ENCODE peak calls at places on chromosomes 7 and 10, in seven cellular contexts. S is PC-9, G is SK-N-SH, X is HCT116, T is mammary epithelial cell, N is endothelial cell of umbilical vein, U is neuronal stem cell. P is an unnamed sample.

GRCh38 chr7:18352339-18353255 is 143.0 kb upstream of the HDAC9 start:
- DNase-seq in S (peak), G (peak), X (peak), T (peak), N (peak), U (peak), P (peak)

GRCh38 chr10:947051-947450 is 15.5 kb upstream of the LARP4B start:
- DNase-seq in S (no peak), G (no peak), X (no peak), T (no peak), N (no peak), U (no peak), P (no peak)

GRCh38 chr10:53209941-53210611 is 437.5 kb upstream of the MBL2 start:
- DNase-seq in S (no peak), G (peak), X (no peak), T (peak), N (peak), U (no peak), P (peak)

GRCh38 chr7:122679813-122680212 is 19.1 kb downstream of the RNF133 start:
- DNase-seq in S (no peak), G (no peak), X (no peak), T (no peak), N (no peak), U (no peak), P (no peak)

GRCh38 chr7:49783446-49783845 is 10.0 kb downstream of the VWC2 start:
- DNase-seq in S (no peak), G (no peak), X (no peak), T (no peak), N (no peak), U (no peak), P (no peak)

GRCh38 chr10:44384601-44385422 is at the start of gene CXCL12:
- DNase-seq in S (no peak), G (peak), X (no peak), T (peak), N (peak), U (no peak), P (no peak)

GRCh38 chr7:155879592-155879991 is 67.3 kb upstream of the SHH start:
- DNase-seq in S (no peak), G (no peak), X (no peak), T (no peak), N (no peak), U (no peak), P (no peak)

GRCh38 chr7:1081931-1082401 is 5.9 kb upstream of the GPER1 start:
- DNase-seq in S (peak), G (peak), X (no peak), T (no peak), N (peak), U (no peak), P (no peak)

GRCh38 chr10:127694580-127695193 is 42.3 kb upstream of the FOXI2 start:
- DNase-seq in S (peak), G (peak), X (peak), T (peak), N (peak), U (peak), P (peak)

GRCh38 chr10:98006266-98006665 is 24.2 kb downstream of the CRTAC1 start:
- DNase-seq in S (no peak), G (peak), X (no peak), T (no peak), N (no peak), U (no peak), P (no peak)

GRCh38 chr10:132548869-132549268 is 11.3 kb downstream of the INPP5A start:
- DNase-seq in S (no peak), G (no peak), X (no peak), T (no peak), N (no peak), U (no peak), P (no peak)

GRCh38 chr7:124074007-124074406 is 41.1 kb upstream of the TMEM229A start:
- DNase-seq in S (no peak), G (peak), X (no peak), T (no peak), N (no peak), U (no peak), P (no peak)

GRCh38 chr10:60434418-60435046 is 44.9 kb upstream of the ANK3 start:
- DNase-seq in S (peak), G (peak), X (peak), T (peak), N (peak), U (peak), P (peak)

GRCh38 chr10:86938260-86938659 is 19.2 kb downstream of the MMRN2 start:
- DNase-seq in S (no peak), G (no peak), X (no peak), T (no peak), N (no peak), U (no peak), P (no peak)

GRCh38 chr7:151087247-151088018 is 1.2 kb downstream of the AGAP3 start:
- DNase-seq in S (peak), G (peak), X (no peak), T (peak), N (peak), U (no peak), P (no peak)

GRCh38 chr10:68402271-68402670 is 4.8 kb downstream of the RUFY2 start:
- DNase-seq in S (no peak), G (no peak), X (no peak), T (no peak), N (no peak), U (no peak), P (no peak)

GRCh38 chr7:45001138-45001694 is 1.2 kb downstream of the CCM2 start:
- DNase-seq in S (peak), G (peak), X (no peak), T (peak), N (peak), U (no peak), P (peak)

GRCh38 chr10:59561397-59562121 is 148.1 kb downstream of the SLC16A9 start:
- DNase-seq in S (no peak), G (no peak), X (no peak), T (peak), N (peak), U (no peak), P (no peak)

GRCh38 chr10:75655791-75656451 is 224.5 kb downstream of the LRMDA start:
- DNase-seq in S (no peak), G (no peak), X (no peak), T (no peak), N (peak), U (no peak), P (no peak)

GRCh38 chr10:76998451-76998850 is 639.2 kb downstream of the KCNMA1 start:
- DNase-seq in S (no peak), G (no peak), X (no peak), T (no peak), N (no peak), U (no peak), P (no peak)

GRCh38 chr7:17968791-17969715 is 28.8 kb upstream of the SNX13 start:
- DNase-seq in S (no peak), G (no peak), X (no peak), T (no peak), N (no peak), U (no peak), P (no peak)

GRCh38 chr10:103803941-103804340 is 51.4 kb downstream of the SH3PXD2A start:
- DNase-seq in S (peak), G (peak), X (no peak), T (peak), N (no peak), U (no peak), P (no peak)

GRCh38 chr7:158268851-158269535 is 318.6 kb downstream of the PTPRN2 start:
- DNase-seq in S (no peak), G (no peak), X (no peak), T (no peak), N (no peak), U (no peak), P (no peak)

GRCh38 chr7:108417926-108418325 is 38.3 kb downstream of the NRCAM start:
- DNase-seq in S (no peak), G (no peak), X (no peak), T (no peak), N (no peak), U (no peak), P (no peak)

GRCh38 chr7:23106801-23107713 is 1.5 kb downstream of the KLHL7 start:
- DNase-seq in S (no peak), G (no peak), X (no peak), T (no peak), N (peak), U (no peak), P (no peak)
- H2AFZ ChIP-seq in S (peak), G (peak), X (no peak), T (peak), N (peak), U (peak), P (peak)

GRCh38 chr10:69686866-69687265 is 56.8 kb downstream of the FAM241B start:
- DNase-seq in S (no peak), G (no peak), X (no peak), T (no peak), N (no peak), U (no peak), P (no peak)

GRCh38 chr10:69685802-69686585 is 55.9 kb downstream of the FAM241B start:
- DNase-seq in S (peak), G (peak), X (no peak), T (peak), N (no peak), U (no peak), P (no peak)

GRCh38 chr10:69684981-69685353 is 54.9 kb downstream of the FAM241B start:
- DNase-seq in S (no peak), G (no peak), X (no peak), T (no peak), N (no peak), U (no peak), P (no peak)

GRCh38 chr10:69685426-69685801 is 55.4 kb downstream of the FAM241B start:
- DNase-seq in S (no peak), G (no peak), X (no peak), T (peak), N (no peak), U (no peak), P (no peak)

GRCh38 chr10:69687396-69687795 is 57.3 kb downstream of the FAM241B start:
- DNase-seq in S (no peak), G (no peak), X (no peak), T (no peak), N (no peak), U (no peak), P (no peak)
- H3K4me2 ChIP-seq in S (no peak), G (no peak), X (no peak), T (no peak), N (no peak), U (no peak), P (no peak)

GRCh38 chr10:122421054-122421625 is 33.3 kb upstream of the ARMS2 start:
- DNase-seq in S (no peak), G (no peak), X (no peak), T (peak), N (no peak), U (no peak), P (no peak)

GRCh38 chr10:122422266-122422980 is 32.0 kb upstream of the ARMS2 start:
- DNase-seq in S (no peak), G (no peak), X (no peak), T (no peak), N (no peak), U (no peak), P (no peak)

GRCh38 chr10:122426834-122427233 is 27.6 kb upstream of the ARMS2 start:
- DNase-seq in S (no peak), G (no peak), X (no peak), T (no peak), N (no peak), U (no peak), P (no peak)

GRCh38 chr10:122421747-122422146 is 32.7 kb upstream of the ARMS2 start:
- DNase-seq in S (no peak), G (no peak), X (no peak), T (no peak), N (peak), U (no peak), P (no peak)

DNA sequence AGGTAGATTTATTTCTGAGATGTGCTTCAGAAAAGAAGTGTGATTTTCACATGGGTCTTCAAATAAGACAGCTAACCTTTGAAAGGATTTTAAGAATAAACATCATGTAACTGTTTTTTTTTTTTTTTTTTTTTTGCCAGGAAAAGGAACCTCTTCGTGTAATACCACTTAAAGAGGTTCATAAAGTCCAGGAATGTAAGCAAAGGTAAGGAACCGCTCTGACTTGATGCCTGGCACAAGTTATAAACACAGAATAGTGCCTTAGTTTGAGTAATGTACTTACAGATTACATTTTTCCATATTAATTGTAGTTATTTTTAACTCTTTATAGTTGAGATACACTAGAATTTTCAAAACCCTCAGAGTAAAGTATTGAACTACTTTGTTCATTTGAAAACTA is 30.4 kb upstream of the ARMS2 start:
- DNase-seq in S (no peak), G (no peak), X (no peak), T (no peak), N (no peak), U (no peak), P (no peak)
- H3K27ac ChIP-seq in S (no peak), G (no peak), X (no peak), T (no peak), N (no peak), U (no peak), P (no peak)

GRCh38 chr10:78556700-78557432 is 511.9 kb upstream of the ZMIZ1 start:
- DNase-seq in S (no peak), G (no peak), X (no peak), T (no peak), N (no peak), U (no peak), P (no peak)
- H2AFZ ChIP-seq in S (no peak), G (no peak), X (no peak), T (no peak), N (no peak), U (no peak), P (no peak)

DNA sequence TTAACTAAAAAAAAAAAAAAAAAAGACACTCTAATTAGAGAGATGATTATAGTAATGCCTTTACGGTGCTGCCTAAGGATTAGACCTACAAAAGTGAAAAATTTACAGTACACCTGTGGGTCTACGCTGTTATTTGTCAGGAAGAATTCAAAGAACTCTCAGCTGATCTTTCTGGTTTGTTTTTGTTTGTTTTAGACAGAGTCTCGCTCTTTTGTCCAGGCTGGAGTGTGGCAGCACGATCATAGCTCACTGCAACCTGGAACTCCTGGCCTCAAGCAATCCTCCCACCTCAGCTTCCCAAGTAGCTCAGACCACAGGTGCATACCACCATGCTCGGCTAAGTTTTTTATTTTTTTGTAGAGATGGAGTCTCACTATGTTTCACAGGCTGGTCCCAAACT is 28.3 kb upstream of the FOXK1 start:
- DNase-seq in S (no peak), G (no peak), X (no peak), T (no peak), N (no peak), U (no peak), P (no peak)
- H3K4me2 ChIP-seq in S (no peak), G (no peak), X (no peak), T (no peak), N (no peak), U (no peak), P (no peak)

DNA sequence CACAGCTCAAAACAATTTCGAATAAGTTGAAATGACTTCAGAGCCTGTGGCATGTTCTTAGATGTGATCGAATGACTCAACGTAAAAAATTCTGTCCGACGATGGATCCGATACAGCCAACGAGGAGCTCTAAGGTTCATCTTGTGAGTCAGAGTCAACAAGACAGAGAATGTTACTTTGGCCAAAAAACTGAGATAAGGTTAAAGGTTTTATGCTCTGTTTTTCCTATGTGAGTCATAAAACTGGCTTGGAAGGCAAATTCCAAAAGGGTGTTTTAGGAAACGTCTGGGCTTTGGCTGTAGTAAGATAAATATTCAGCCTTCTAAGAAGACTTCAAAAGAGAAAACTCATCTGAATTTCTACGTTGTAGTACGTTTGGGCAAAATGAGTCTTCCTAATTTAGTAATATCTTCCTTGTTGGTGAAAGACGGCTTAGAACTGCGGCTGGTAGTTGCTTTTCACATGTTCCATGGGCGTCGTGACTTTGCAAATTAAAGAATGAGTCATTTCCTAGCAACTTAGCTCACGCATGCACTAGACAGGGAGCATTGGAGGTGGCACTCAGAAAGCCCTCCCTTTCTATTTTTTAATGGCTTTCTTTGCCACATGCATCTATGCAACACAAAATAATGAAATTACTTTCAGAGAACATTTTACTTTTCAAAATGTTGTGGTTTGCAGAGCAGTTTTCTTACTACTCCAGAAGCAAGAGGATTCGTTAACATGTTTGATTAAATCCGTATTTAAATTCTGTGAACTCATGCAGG is 28.2 kb downstream of the PFKP start:
- DNase-seq in S (peak), G (no peak), X (peak), T (peak), N (peak), U (no peak), P (no peak)
- H3K27ac ChIP-seq in S (peak), G (peak), X (peak), T (peak), N (peak), U (no peak), P (no peak)

DNA sequence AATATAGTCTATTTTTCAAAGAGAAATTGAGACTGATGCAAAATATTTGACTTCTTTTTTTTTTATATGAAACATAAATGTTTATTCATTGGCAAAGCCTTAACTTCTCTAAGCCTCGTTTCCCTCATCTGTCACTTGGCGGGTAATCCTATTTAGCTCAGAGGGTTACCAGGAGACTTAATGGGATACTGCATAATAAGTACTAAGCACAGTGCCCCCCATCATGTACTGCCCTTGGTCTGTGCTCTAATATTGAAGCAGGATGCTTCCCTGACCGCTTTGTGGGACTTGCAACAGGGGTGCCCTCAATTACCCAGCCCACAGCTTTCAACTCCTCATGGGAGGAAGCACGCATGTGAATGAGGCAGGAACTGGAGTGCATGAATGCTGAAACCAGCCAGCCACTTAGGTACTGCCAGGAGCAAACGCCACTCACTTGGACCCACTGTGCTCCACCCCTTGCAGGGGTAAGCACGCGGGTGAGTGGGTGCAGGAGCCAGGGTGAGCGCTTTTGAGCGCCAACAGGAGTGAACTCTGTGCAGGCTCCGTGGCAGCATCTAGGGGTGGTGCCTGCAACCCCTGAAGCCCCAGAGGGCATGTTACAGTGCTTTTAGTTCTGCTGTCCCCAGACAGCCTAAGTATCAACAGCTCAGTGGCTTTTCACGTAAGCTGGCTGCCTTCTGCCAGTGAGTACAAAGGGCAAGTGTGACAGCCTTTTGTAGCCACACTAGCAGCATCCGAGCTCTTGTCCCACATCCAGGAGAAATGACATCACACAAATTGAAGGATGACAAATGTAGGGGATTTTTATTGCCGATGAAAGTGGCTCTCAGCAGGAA is 209.8 kb upstream of the C7orf33 start:
- DNase-seq in S (no peak), G (no peak), X (no peak), T (no peak), N (no peak), U (no peak), P (no peak)
- H2AFZ ChIP-seq in S (no peak), G (no peak), X (no peak), T (no peak), N (no peak), U (no peak), P (no peak)

DNA sequence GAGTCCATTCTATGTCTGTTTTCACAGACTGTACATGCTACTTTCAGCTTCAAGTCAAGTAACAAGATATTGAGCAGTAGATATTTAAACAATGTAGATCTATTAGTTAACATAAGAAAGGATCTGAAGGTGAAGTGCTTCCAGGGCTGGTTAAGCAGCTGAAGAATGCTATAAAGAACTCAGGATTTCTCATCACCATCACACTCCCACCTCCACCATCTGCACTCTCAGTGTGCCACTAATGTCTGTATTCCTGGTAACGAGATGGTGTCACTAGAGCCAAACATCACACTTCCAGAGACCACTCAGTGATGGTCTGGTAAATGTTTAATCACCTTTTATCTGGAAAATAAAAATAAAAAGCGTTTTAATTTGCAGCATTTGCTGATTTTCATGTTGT is 224.0 kb upstream of the FERD3L start:
- DNase-seq in S (no peak), G (no peak), X (no peak), T (no peak), N (no peak), U (no peak), P (no peak)
- H3K4me2 ChIP-seq in S (no peak), G (no peak), X (no peak), T (no peak), N (no peak), U (no peak), P (no peak)

GRCh38 chr10:30974773-30975386 is 56.8 kb downstream of the ZNF438 start:
- DNase-seq in S (no peak), G (no peak), X (no peak), T (no peak), N (no peak), U (no peak), P (no peak)

GRCh38 chr10:30980951-30981616 is 50.6 kb downstream of the ZNF438 start:
- DNase-seq in S (no peak), G (no peak), X (no peak), T (peak), N (peak), U (no peak), P (no peak)

GRCh38 chr10:30977385-30977784 is 54.3 kb downstream of the ZNF438 start:
- DNase-seq in S (no peak), G (no peak), X (no peak), T (no peak), N (no peak), U (no peak), P (no peak)

GRCh38 chr10:30984563-30985328 is 46.9 kb downstream of the ZNF438 start:
- DNase-seq in S (no peak), G (no peak), X (no peak), T (no peak), N (peak), U (no peak), P (no peak)

GRCh38 chr10:30979956-30980355 is 51.7 kb downstream of the ZNF438 start:
- DNase-seq in S (no peak), G (no peak), X (no peak), T (peak), N (no peak), U (no peak), P (no peak)
- H3K27ac ChIP-seq in S (no peak), G (no peak), X (no peak), T (no peak), N (no peak), U (no peak), P (no peak)

P was measured in Karpas-422.